ENCODE peak calls at places on chromosomes 5 and 9, in seven cellular contexts. X is transverse colon, O is H1, E is upper lobe of right lung, P is heart right ventricle, S is heart left ventricle, I is upper lobe of left lung. B is an unnamed sample.

GRCh38 chr9:38287420-38287985 is 105.0 kb upstream of the ALDH1B1 start:
- DNase-seq in O (no peak), S (no peak), E (no peak), P (no peak), X (no peak), I (no peak), B (no peak)

GRCh38 chr5:174849426-174849825 is 125.0 kb downstream of the MSX2 start:
- DNase-seq in S (no peak), O (no peak), E (no peak), P (no peak), I (no peak), X (no peak), B (no peak)

GRCh38 chr9:27118916-27119315 is 9.9 kb downstream of the TEK start:
- DNase-seq in O (no peak), S (no peak), P (no peak), X (no peak), E (no peak), I (no peak), B (no peak)

GRCh38 chr5:40754381-40755092 is 1.2 kb downstream of the TTC33 start:
- DNase-seq in X (no peak), P (no peak), E (no peak), O (no peak), I (no peak), S (no peak), B (no peak)

GRCh38 chr5:141001854-141002666 is 35.8 kb downstream of the PCDHAC2 start:
- DNase-seq in E (peak; percentile 70), X (peak; percentile 8), P (no peak), O (peak; percentile 85), I (peak; percentile 45), S (peak; percentile 19), B (peak; percentile 22)

GRCh38 chr5:28766565-28767158 is 1728.3 kb upstream of the CDH9 start:
- DNase-seq in O (no peak), P (no peak), S (no peak), X (no peak), E (no peak), I (no peak), B (no peak)

GRCh38 chr9:16100596-16101091 is 547.8 kb downstream of the CCDC171 start:
- DNase-seq in I (peak; percentile 26), X (peak; percentile 11), S (peak; percentile 70), O (no peak), E (peak; percentile 65), P (peak; percentile 54), B (no peak)

GRCh38 chr9:123302348-123303214 is 34.2 kb upstream of the STRBP start:
- DNase-seq in S (no peak), P (no peak), X (no peak), E (no peak), I (no peak), O (no peak), B (no peak)

GRCh38 chr9:133639613-133640012 is 3.5 kb downstream of the DBH start:
- DNase-seq in S (no peak), X (no peak), O (no peak), I (no peak), P (no peak), E (no peak), B (peak; percentile 46)

GRCh38 chr5:139394123-139394653 is 716 bp downstream of the PROB1 start:
- DNase-seq in O (no peak), X (peak; percentile 71), I (no peak), S (no peak), P (peak; percentile 75), E (peak; percentile 70), B (no peak)

GRCh38 chr9:101739311-101739710 is 864 bp upstream of the GRIN3A start:
- DNase-seq in P (no peak), I (no peak), X (no peak), S (no peak), O (no peak), E (no peak), B (no peak)

GRCh38 chr5:45411971-45412612 is 284.1 kb downstream of the HCN1 start:
- DNase-seq in I (no peak), O (no peak), S (no peak), X (no peak), P (no peak), E (no peak), B (no peak)

GRCh38 chr5:44150075-44150723 is 239.0 kb downstream of the FGF10 start:
- DNase-seq in P (no peak), I (no peak), X (no peak), S (no peak), E (no peak), O (no peak), B (no peak)

GRCh38 chr5:170597109-170597741 is 93.4 kb downstream of the KCNIP1 start:
- DNase-seq in P (no peak), S (no peak), O (no peak), X (peak; percentile 11), I (no peak), E (no peak), B (no peak)

GRCh38 chr5:140791111-140791510 is 3.5 kb upstream of the PCDHA2 start:
- DNase-seq in X (no peak), S (no peak), I (no peak), O (no peak), P (no peak), E (no peak), B (no peak)

GRCh38 chr5:83645936-83646335 is 74.7 kb downstream of the HAPLN1 start:
- DNase-seq in S (no peak), P (no peak), E (no peak), O (no peak), X (no peak), I (no peak), B (no peak)

GRCh38 chr5:178111925-178112324 is 1.4 kb upstream of the N4BP3 start:
- DNase-seq in O (no peak), E (no peak), I (no peak), X (no peak), P (no peak), S (no peak), B (no peak)

GRCh38 chr9:14926941-14927624 is 16.9 kb upstream of the FREM1 start:
- DNase-seq in E (no peak), P (no peak), X (no peak), I (no peak), S (no peak), O (no peak), B (no peak)

GRCh38 chr9:135787776-135788575 is 86.0 kb downstream of the KCNT1 start:
- DNase-seq in S (no peak), O (no peak), X (no peak), P (no peak), I (no peak), E (no peak), B (no peak)
- H3K27me3 ChIP-seq in S (no peaks in the 10 kb centered on the region), O (no peaks in the 10 kb centered on the region), X (no peaks in the 10 kb centered on the region), P (peaks cover 33% of the 10 kb centered on the region), I (no peaks in the 10 kb centered on the region), E (no peaks in the 10 kb centered on the region), B (no peaks in the 10 kb centered on the region)

GRCh38 chr9:136533775-136534157 is 12.1 kb downstream of the NOTCH1 start:
- DNase-seq in S (no peak), I (peak; percentile 88), P (no peak), E (peak; percentile 86), O (no peak), X (peak; percentile 73), B (no peak)

GRCh38 chr9:136531186-136531903 is 14.5 kb downstream of the NOTCH1 start:
- DNase-seq in X (peak; percentile 50), E (no peak), I (no peak), P (no peak), O (no peak), S (no peak), B (no peak)

GRCh38 chr9:136530472-136531089 is 15.3 kb downstream of the NOTCH1 start:
- DNase-seq in I (no peak), E (no peak), X (no peak), O (no peak), P (no peak), S (no peak), B (no peak)

GRCh38 chr9:136532799-136533774 is 12.8 kb downstream of the NOTCH1 start:
- DNase-seq in S (no peak), O (no peak), E (no peak), P (no peak), I (no peak), X (no peak), B (no peak)

DNA sequence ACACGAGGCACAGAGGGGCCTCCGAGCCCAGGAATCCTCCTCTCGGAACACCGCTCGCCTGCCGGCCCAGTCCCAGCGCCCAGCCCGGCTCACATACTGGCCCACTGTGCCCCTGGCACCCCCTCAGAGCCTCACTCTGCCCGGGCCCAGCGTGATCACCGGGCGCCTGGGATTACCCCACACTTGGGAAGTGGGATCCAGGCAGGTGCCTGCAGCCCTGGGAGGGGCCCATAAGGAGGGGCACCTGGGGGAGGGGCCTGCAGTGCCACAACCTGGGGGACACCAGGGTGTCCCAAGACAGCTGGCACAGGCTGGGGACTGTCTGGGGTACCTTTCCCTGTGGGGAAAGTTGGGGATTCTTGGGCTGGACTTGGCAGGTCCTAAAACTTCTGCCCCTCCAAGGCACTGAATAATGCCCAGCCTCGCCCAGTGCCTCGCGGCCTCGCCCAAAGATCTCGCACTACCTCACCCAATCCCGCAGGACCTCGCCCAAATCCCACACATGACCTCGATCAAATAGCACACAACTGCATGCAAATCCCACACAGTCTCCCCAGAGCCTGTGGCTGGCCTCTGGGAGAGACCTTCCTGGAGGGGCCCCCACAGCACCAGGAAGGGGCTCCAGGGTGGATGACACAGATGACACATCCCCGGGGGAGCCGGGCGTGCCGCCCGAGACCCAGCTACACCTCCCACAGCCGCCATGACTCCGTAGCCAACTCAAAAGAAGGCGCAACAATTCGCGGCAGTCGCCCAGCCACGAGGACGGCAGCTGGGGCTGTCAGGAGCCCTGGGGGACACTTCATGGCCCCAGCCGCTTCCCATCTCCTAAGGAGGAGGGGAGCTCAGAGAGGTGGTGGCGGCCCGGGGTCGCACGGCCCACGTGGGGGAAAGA is 13.7 kb downstream of the NOTCH1 start:
- DNase-seq in O (no peak), E (no peak), I (no peak), S (no peak), X (peak; percentile 77), P (no peak), B (no peak)
- H3K27ac ChIP-seq in O (no peak overlapping the region), E (peak overlapping the region; percentile 66), I (peak overlapping the region; percentile 83), S (peak overlapping the region; percentile 53), X (peak overlapping the region; percentile 88), P (peak overlapping the region; percentile 77), B (no peak overlapping the region)

GRCh38 chr9:136747161-136748060 is 914 bp downstream of the LCN6 start:
- DNase-seq in X (no peak), E (no peak), P (no peak), O (no peak), S (no peak), I (no peak), B (no peak)
- H3K27me3 ChIP-seq in X (peaks cover 32% of the 10 kb centered on the region), E (peaks cover 20% of the 10 kb centered on the region), P (peaks cover 14% of the 10 kb centered on the region), O (no peaks in the 10 kb centered on the region), S (no peaks in the 10 kb centered on the region), I (peaks cover 3% of the 10 kb centered on the region), B (no peaks in the 10 kb centered on the region)

DNA sequence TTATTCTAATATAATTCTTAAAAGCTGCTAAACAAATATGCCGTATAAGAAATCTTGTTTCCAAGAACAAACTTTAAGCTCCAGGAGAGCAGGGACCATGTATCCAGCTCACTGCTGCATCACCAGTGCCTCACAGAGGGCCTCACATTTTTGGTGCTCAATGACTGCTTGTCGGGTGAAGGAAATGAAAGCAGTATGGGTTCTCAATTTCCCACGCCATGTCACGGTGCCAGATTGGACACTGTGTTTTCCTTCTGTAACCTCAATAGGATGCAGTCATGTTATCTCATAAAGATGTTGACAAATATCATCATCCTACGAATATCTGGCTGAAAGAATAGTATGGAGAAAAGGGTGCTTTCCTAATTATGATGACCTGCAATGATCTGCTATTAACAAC is 64.7 kb downstream of the POU5F2 start:
- DNase-seq in P (no peak), I (no peak), S (no peak), O (no peak), E (no peak), X (no peak), B (no peak)
- H3K27ac ChIP-seq in P (no peak overlapping the region), I (no peak overlapping the region), S (no peak overlapping the region), O (no peak overlapping the region), E (no peak overlapping the region), X (no peak overlapping the region), B (no peak overlapping the region)

B was measured in right lobe of liver.